ENCODE peak calls at places on chromosomes 6 and 20, in five cellular contexts. G is A549, F is K562, J is GM12878, U is HepG2. B is an unnamed sample.

GRCh38 chr6:132687306-132687705 is 26.5 kb downstream of the VNN1 start:
- DNase-seq in G (peak), F (no peak), J (no peak), U (no peak), B (no peak)

GRCh38 chr20:44644384-44645131 is 6.9 kb downstream of the ADA start:
- DNase-seq in G (peak), F (no peak), J (peak), U (no peak), B (no peak)

GRCh38 chr6:110815260-110816109 is at the start of gene CDK19:
- DNase-seq in G (peak), F (peak), J (peak), U (peak), B (peak)

GRCh38 chr6:33191383-33192104 is 723 bp downstream of the COL11A2 start:
- DNase-seq in G (no peak), F (no peak), J (no peak), U (no peak), B (peak)

GRCh38 chr6:53192590-53193232 is 44.1 kb upstream of the GCM1 start:
- DNase-seq in G (no peak), F (peak), J (no peak), U (no peak), B (peak)

GRCh38 chr20:22607695-22608094 is 23.3 kb upstream of the FOXA2 start:
- DNase-seq in G (no peak), F (no peak), J (no peak), U (no peak), B (no peak)

GRCh38 chr6:16694789-16695188 is 66.5 kb downstream of the ATXN1 start:
- DNase-seq in G (no peak), F (no peak), J (no peak), U (no peak), B (no peak)

GRCh38 chr20:41058007-41058673 is 29.5 kb downstream of the TOP1 start:
- DNase-seq in G (peak), F (peak), J (no peak), U (peak), B (no peak)

GRCh38 chr20:38123021-38123587 is 42.0 kb downstream of the TGM2 start:
- DNase-seq in G (peak), F (peak), J (no peak), U (peak), B (peak)

GRCh38 chr6:42932412-42932811 is 3.1 kb downstream of the CNPY3 start:
- DNase-seq in G (no peak), F (no peak), J (no peak), U (no peak), B (no peak)

GRCh38 chr6:139175389-139175788 is 40.5 kb downstream of the HECA start:
- DNase-seq in G (no peak), F (no peak), J (no peak), U (no peak), B (no peak)

GRCh38 chr6:42078391-42078790 is 28.1 kb downstream of the TAF8 start:
- DNase-seq in G (no peak), F (no peak), J (no peak), U (no peak), B (no peak)

GRCh38 chr20:17925940-17926300 is 42.7 kb downstream of the SNX5 start:
- DNase-seq in G (no peak), F (no peak), J (no peak), U (no peak), B (no peak)

GRCh38 chr6:20717743-20718142 is 183.5 kb downstream of the CDKAL1 start:
- DNase-seq in G (no peak), F (no peak), J (no peak), U (no peak), B (no peak)

GRCh38 chr20:53434662-53435061 is 159.0 kb downstream of the ZNF217 start:
- DNase-seq in G (no peak), F (no peak), J (no peak), U (no peak), B (no peak)

GRCh38 chr6:30260036-30260504 is 46.9 kb upstream of the TRIM26 start:
- DNase-seq in G (no peak), F (no peak), J (no peak), U (no peak), B (peak)

GRCh38 chr6:79421707-79422484 is 115.3 kb downstream of the LCA5 start:
- DNase-seq in G (peak), F (no peak), J (peak), U (no peak), B (no peak)

GRCh38 chr6:66772785-66773184 is 1065.8 kb upstream of the EYS start:
- DNase-seq in G (no peak), F (no peak), J (no peak), U (no peak), B (no peak)

GRCh38 chr6:80173411-80173810 is 66.9 kb downstream of the BCKDHB start:
- DNase-seq in G (no peak), F (no peak), J (no peak), U (no peak), B (no peak)

GRCh38 chr20:16179919-16180318 is 393.3 kb downstream of the KIF16B start:
- DNase-seq in G (no peak), F (no peak), J (no peak), U (no peak), B (no peak)

GRCh38 chr6:62541502-62541901 is 255.5 kb upstream of the KHDRBS2 start:
- DNase-seq in G (no peak), F (no peak), J (no peak), U (no peak), B (no peak)

GRCh38 chr6:148869589-148869988 is 122.8 kb downstream of the UST start:
- DNase-seq in G (peak), F (no peak), J (no peak), U (no peak), B (no peak)

GRCh38 chr6:45569210-45569945 is 191.6 kb upstream of the SUPT3H start:
- DNase-seq in G (no peak), F (no peak), J (no peak), U (no peak), B (no peak)

GRCh38 chr6:149318581-149319286 is 1.2 kb downstream of the TAB2 start:
- DNase-seq in G (no peak), F (peak), J (no peak), U (peak), B (peak)

GRCh38 chr6:87791982-87792381 is 89.9 kb upstream of the AKIRIN2 start:
- DNase-seq in G (no peak), F (no peak), J (no peak), U (no peak), B (no peak)

GRCh38 chr6:14074723-14075503 is 42.7 kb upstream of the CD83 start:
- DNase-seq in G (peak), F (no peak), J (no peak), U (no peak), B (no peak)

GRCh38 chr20:48962976-48963730 is 41.6 kb downstream of the ARFGEF2 start:
- DNase-seq in G (no peak), F (no peak), J (no peak), U (no peak), B (no peak)

GRCh38 chr6:5695260-5696245 is 311.2 kb downstream of the NRN1 start:
- DNase-seq in G (no peak), F (no peak), J (no peak), U (no peak), B (no peak)

GRCh38 chr6:106620931-106621672 is 8.2 kb downstream of the RTN4IP1 start:
- DNase-seq in G (no peak), F (no peak), J (no peak), U (peak), B (no peak)

GRCh38 chr6:138569970-138570715 is 70.8 kb upstream of the NHSL1 start:
- DNase-seq in G (no peak), F (no peak), J (no peak), U (peak), B (no peak)

GRCh38 chr20:13741879-13742278 is 42.8 kb downstream of the ESF1 start:
- DNase-seq in G (no peak), F (no peak), J (no peak), U (no peak), B (no peak)

GRCh38 chr6:113317870-113318269 is 539.3 kb upstream of the MARCKS start:
- DNase-seq in G (no peak), F (no peak), J (no peak), U (no peak), B (no peak)

GRCh38 chr6:152371775-152372174 is 265.4 kb downstream of the SYNE1 start:
- DNase-seq in G (no peak), F (no peak), J (no peak), U (no peak), B (no peak)

GRCh38 chr6:84019171-84019570 is 14.4 kb upstream of the MRAP2 start:
- DNase-seq in G (no peak), F (no peak), J (no peak), U (no peak), B (peak)

GRCh38 chr6:1781152-1781848 is 171.6 kb downstream of the FOXC1 start:
- DNase-seq in G (no peak), F (no peak), J (no peak), U (no peak), B (no peak)

GRCh38 chr6:1780468-1780867 is 170.8 kb downstream of the FOXC1 start:
- DNase-seq in G (no peak), F (no peak), J (no peak), U (no peak), B (no peak)

GRCh38 chr6:1778693-1779235 is 169.0 kb downstream of the FOXC1 start:
- DNase-seq in G (no peak), F (no peak), J (no peak), U (no peak), B (no peak)

GRCh38 chr6:1774541-1774940 is 164.8 kb downstream of the FOXC1 start:
- DNase-seq in G (no peak), F (no peak), J (no peak), U (no peak), B (no peak)

DNA sequence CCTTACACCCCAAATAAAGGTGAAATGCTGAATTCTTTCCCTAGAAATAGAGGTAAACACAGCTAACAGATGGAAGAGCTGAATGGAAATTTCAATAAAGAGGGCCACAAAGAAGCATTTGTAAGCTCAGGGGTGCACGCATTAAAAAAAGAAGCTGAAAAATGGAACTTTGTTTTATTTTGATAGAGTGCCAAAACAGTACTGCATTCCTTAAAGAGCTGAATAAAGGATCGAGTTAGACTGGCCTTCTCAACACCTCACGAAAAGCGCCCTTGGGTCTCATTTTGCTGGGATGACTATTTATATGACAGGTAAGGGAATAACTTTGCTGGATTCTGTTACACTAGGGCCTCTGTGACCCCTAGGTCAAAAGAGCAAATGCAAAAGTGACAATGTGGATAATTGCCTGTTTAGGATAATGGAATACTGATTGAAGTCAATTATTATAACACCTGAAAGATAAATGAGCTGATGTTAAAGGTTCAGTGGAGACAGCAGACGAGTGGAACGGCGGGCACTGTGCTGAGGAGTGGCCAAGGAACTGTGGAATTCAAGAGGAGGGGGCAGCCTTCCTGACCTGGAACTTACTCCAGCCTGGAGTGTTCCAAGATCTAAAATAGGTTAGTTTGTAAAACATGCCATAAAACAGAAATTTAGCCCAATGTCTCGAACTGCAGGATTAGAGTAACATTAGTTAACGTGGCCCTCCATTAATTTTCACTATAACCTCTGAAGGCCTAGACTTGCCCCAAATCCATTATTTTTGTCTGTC is 168.4 kb downstream of the FOXC1 start:
- DNase-seq in G (no peak), F (no peak), J (no peak), U (no peak), B (no peak)
- H3K27ac ChIP-seq in G (no peak), F (no peak), J (no peak), U (no peak), B (no peak)

GRCh38 chr6:165205632-165206031 is 103.8 kb downstream of the C6orf118 start:
- DNase-seq in G (no peak), F (no peak), J (no peak), U (no peak), B (no peak)

GRCh38 chr6:165204807-165205545 is 104.4 kb downstream of the C6orf118 start:
- DNase-seq in G (no peak), F (no peak), J (no peak), U (no peak), B (no peak)

GRCh38 chr6:165206798-165207197 is 102.6 kb downstream of the C6orf118 start:
- DNase-seq in G (no peak), F (no peak), J (no peak), U (no peak), B (no peak)
- TF ChIP-seq JUNB in G (no peak), F (no peak), J (no peak), U (no peak), B (no peak)

DNA sequence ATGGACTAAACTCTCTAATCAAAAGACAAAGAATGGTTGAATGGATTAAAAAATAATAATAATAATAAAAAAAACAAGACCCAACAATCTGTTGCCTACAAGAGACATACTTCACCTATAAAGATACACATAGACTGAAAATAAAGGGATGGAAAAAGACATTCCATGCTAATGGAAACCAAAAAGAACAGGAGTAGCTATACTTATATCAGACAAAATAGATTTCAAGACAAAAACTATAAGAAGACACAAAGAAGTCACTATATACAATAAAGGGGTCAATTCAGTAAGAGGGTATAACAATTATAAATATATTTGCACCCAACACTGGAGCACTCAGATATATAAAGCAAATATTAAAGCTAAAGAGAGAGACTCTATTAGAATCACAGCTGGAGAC is 106.7 kb downstream of the BTBD9 start:
- DNase-seq in G (no peak), F (no peak), J (no peak), U (no peak), B (no peak)
- H3K4me3 ChIP-seq in G (no peak), F (no peak), J (no peak), U (no peak), B (no peak)

GRCh38 chr6:109058620-109059019 is 36.0 kb downstream of the SESN1 start:
- DNase-seq in G (no peak), F (no peak), J (no peak), U (no peak), B (no peak)
- H3K27ac ChIP-seq in G (no peak), F (no peak), J (no peak), U (no peak), B (no peak)

GRCh38 chr6:31336872-31337496 is 20.0 kb downstream of the HLA-B start:
- DNase-seq in G (peak), F (no peak), J (no peak), U (no peak), B (peak)
- TF ChIP-seq JUNB in G (no peak), F (no peak), J (no peak), U (no peak), B (no peak)

DNA sequence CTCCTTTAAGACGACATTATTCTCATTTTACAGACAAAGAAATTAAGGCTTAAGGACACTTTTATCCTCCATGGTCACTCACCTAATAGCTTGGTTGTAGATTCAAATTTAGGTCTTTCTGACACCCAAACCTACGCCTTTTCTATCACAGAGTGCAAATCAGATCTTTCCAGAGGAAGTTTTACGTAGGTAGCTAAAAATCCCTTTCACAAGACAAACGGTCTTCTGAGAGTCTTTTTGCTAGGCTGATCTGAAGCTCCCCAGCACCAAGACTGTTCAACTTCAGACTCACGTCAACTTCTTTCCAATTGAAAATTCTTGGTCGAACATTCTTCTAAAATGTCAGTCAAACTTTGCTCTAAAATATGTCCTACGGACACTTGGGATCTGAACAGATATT is 46.5 kb downstream of the BLOC1S5 start:
- DNase-seq in G (no peak), F (no peak), J (no peak), U (no peak), B (no peak)
- H3K4me3 ChIP-seq in G (no peak), F (no peak), J (no peak), U (no peak), B (no peak)

GRCh38 chr6:56363796-56364195 is 116.4 kb upstream of the COL21A1 start:
- DNase-seq in G (no peak), F (no peak), J (no peak), U (no peak), B (no peak)

GRCh38 chr6:56368484-56368883 is 121.1 kb upstream of the COL21A1 start:
- DNase-seq in G (no peak), F (no peak), J (no peak), U (peak), B (no peak)

GRCh38 chr6:56361812-56362211 is 114.4 kb upstream of the COL21A1 start:
- DNase-seq in G (no peak), F (no peak), J (no peak), U (no peak), B (no peak)

GRCh38 chr6:56366112-56366852 is 118.9 kb upstream of the COL21A1 start:
- DNase-seq in G (no peak), F (no peak), J (no peak), U (no peak), B (no peak)

GRCh38 chr6:56364482-56365313 is 117.3 kb upstream of the COL21A1 start:
- DNase-seq in G (no peak), F (no peak), J (no peak), U (no peak), B (no peak)
- H3K27ac ChIP-seq in G (no peak), F (no peak), J (no peak), U (no peak), B (no peak)

GRCh38 chr6:146913842-146914562 is 290.2 kb upstream of the STXBP5 start:
- DNase-seq in G (peak), F (peak), J (no peak), U (peak), B (peak)
- TF ChIP-seq JUNB in G (no peak), F (peak), J (no peak), U (no peak), B (no peak)

GRCh38 chr6:11248974-11249761 is 16.7 kb upstream of the NEDD9 start:
- DNase-seq in G (no peak), F (no peak), J (no peak), U (no peak), B (no peak)

GRCh38 chr6:11246722-11247121 is 14.3 kb upstream of the NEDD9 start:
- DNase-seq in G (no peak), F (no peak), J (no peak), U (no peak), B (no peak)

GRCh38 chr6:11253594-11253993 is 21.1 kb upstream of the NEDD9 start:
- DNase-seq in G (peak), F (no peak), J (no peak), U (no peak), B (no peak)

GRCh38 chr6:11251553-11252358 is 19.3 kb upstream of the NEDD9 start:
- DNase-seq in G (no peak), F (no peak), J (no peak), U (peak), B (no peak)
- H3K4me3 ChIP-seq in G (no peak), F (no peak), J (no peak), U (no peak), B (no peak)

B was measured in GM23338.